ENCODE peak calls at places on chromosomes 7 and 10, in nine cellular contexts. One of them, this sample, is unnamed.
A peak's percentile ranks its signal among the peaks of the same experiment; 100 is the strongest.

GRCh38 chr10:8705415-8705814 is 650.9 kb downstream of the GATA3 start:
- DNase-seq in left lung: no peak
- DNase-seq in stimulated activated CD4-positive, alpha-beta T cell treated with anti-CD3 and anti-CD28 coated beads, Interleukin-12 subunit alpha, Interleukin-12 subunit beta, amount 100 ng/mL, for 24 hours: no peak
- DNase-seq in NCI-H1105 treated with DMSO at 0.1 percent for 48 hours: no peak
- DNase-seq in naive thymus-derived CD8-positive, alpha-beta T cell: no peak
- DNase-seq in heart left ventricle: no peak
- DNase-seq in SW 1271: no peak
- DNase-seq in posterior vena cava: no peak
- DNase-seq in AG09309: no peak
- DNase-seq in this sample: no peak

GRCh38 chr7:36116347-36117200 is 36.5 kb upstream of the EEPD1 start:
- DNase-seq in left lung: no peak
- DNase-seq in stimulated activated CD4-positive, alpha-beta T cell treated with anti-CD3 and anti-CD28 coated beads, Interleukin-12 subunit alpha, Interleukin-12 subunit beta, amount 100 ng/mL, for 24 hours: no peak
- DNase-seq in NCI-H1105 treated with DMSO at 0.1 percent for 48 hours: no peak
- DNase-seq in naive thymus-derived CD8-positive, alpha-beta T cell: no peak
- DNase-seq in heart left ventricle: no peak
- DNase-seq in SW 1271: no peak
- DNase-seq in posterior vena cava: no peak
- DNase-seq in AG09309: no peak
- DNase-seq in this sample: no peak

GRCh38 chr10:11638055-11638698 is 26.7 kb upstream of the USP6NL start:
- DNase-seq in left lung: no peak
- DNase-seq in stimulated activated CD4-positive, alpha-beta T cell treated with anti-CD3 and anti-CD28 coated beads, Interleukin-12 subunit alpha, Interleukin-12 subunit beta, amount 100 ng/mL, for 24 hours: no peak
- DNase-seq in NCI-H1105 treated with DMSO at 0.1 percent for 48 hours: no peak
- DNase-seq in naive thymus-derived CD8-positive, alpha-beta T cell: no peak
- DNase-seq in heart left ventricle: no peak
- DNase-seq in SW 1271: no peak
- DNase-seq in posterior vena cava: no peak
- DNase-seq in AG09309: no peak
- DNase-seq in this sample: no peak

GRCh38 chr7:137925754-137926153 is 76.1 kb downstream of the CREB3L2 start:
- DNase-seq in left lung: no peak
- DNase-seq in stimulated activated CD4-positive, alpha-beta T cell treated with anti-CD3 and anti-CD28 coated beads, Interleukin-12 subunit alpha, Interleukin-12 subunit beta, amount 100 ng/mL, for 24 hours: no peak
- DNase-seq in NCI-H1105 treated with DMSO at 0.1 percent for 48 hours: no peak
- DNase-seq in naive thymus-derived CD8-positive, alpha-beta T cell: no peak
- DNase-seq in heart left ventricle: no peak
- DNase-seq in SW 1271: no peak
- DNase-seq in posterior vena cava: no peak
- DNase-seq in AG09309: no peak
- DNase-seq in this sample: no peak

GRCh38 chr10:125094826-125095225 is 65.5 kb downstream of the CTBP2 start:
- DNase-seq in left lung: no peak
- DNase-seq in stimulated activated CD4-positive, alpha-beta T cell treated with anti-CD3 and anti-CD28 coated beads, Interleukin-12 subunit alpha, Interleukin-12 subunit beta, amount 100 ng/mL, for 24 hours: no peak
- DNase-seq in NCI-H1105 treated with DMSO at 0.1 percent for 48 hours: no peak
- DNase-seq in naive thymus-derived CD8-positive, alpha-beta T cell: no peak
- DNase-seq in heart left ventricle: no peak
- DNase-seq in SW 1271: no peak
- DNase-seq in posterior vena cava: peak; percentile 66
- DNase-seq in AG09309: no peak
- DNase-seq in this sample: no peak

GRCh38 chr10:86820509-86820908 is 64.1 kb downstream of the BMPR1A start:
- DNase-seq in left lung: no peak
- DNase-seq in stimulated activated CD4-positive, alpha-beta T cell treated with anti-CD3 and anti-CD28 coated beads, Interleukin-12 subunit alpha, Interleukin-12 subunit beta, amount 100 ng/mL, for 24 hours: no peak
- DNase-seq in NCI-H1105 treated with DMSO at 0.1 percent for 48 hours: no peak
- DNase-seq in naive thymus-derived CD8-positive, alpha-beta T cell: no peak
- DNase-seq in heart left ventricle: no peak
- DNase-seq in SW 1271: no peak
- DNase-seq in posterior vena cava: no peak
- DNase-seq in AG09309: no peak
- DNase-seq in this sample: no peak

GRCh38 chr10:102546606-102547310 is 43.0 kb downstream of the SUFU start:
- DNase-seq in left lung: no peak
- DNase-seq in stimulated activated CD4-positive, alpha-beta T cell treated with anti-CD3 and anti-CD28 coated beads, Interleukin-12 subunit alpha, Interleukin-12 subunit beta, amount 100 ng/mL, for 24 hours: no peak
- DNase-seq in NCI-H1105 treated with DMSO at 0.1 percent for 48 hours: no peak
- DNase-seq in naive thymus-derived CD8-positive, alpha-beta T cell: no peak
- DNase-seq in heart left ventricle: no peak
- DNase-seq in SW 1271: no peak
- DNase-seq in posterior vena cava: peak; percentile 49
- DNase-seq in AG09309: peak; percentile 24
- DNase-seq in this sample: no peak

GRCh38 chr10:63630085-63630927 is 109.1 kb downstream of the REEP3 start:
- DNase-seq in left lung: peak; percentile 95
- DNase-seq in stimulated activated CD4-positive, alpha-beta T cell treated with anti-CD3 and anti-CD28 coated beads, Interleukin-12 subunit alpha, Interleukin-12 subunit beta, amount 100 ng/mL, for 24 hours: peak; percentile 84
- DNase-seq in NCI-H1105 treated with DMSO at 0.1 percent for 48 hours: peak; percentile 72
- DNase-seq in naive thymus-derived CD8-positive, alpha-beta T cell: peak; percentile 66
- DNase-seq in heart left ventricle: peak; percentile 95
- DNase-seq in SW 1271: peak; percentile 77
- DNase-seq in posterior vena cava: peak; percentile 97
- DNase-seq in AG09309: peak; percentile 71
- DNase-seq in this sample: peak; percentile 57

GRCh38 chr7:32958046-32959025 is 1.1 kb downstream of the FKBP9 start:
- DNase-seq in left lung: no peak
- DNase-seq in stimulated activated CD4-positive, alpha-beta T cell treated with anti-CD3 and anti-CD28 coated beads, Interleukin-12 subunit alpha, Interleukin-12 subunit beta, amount 100 ng/mL, for 24 hours: no peak
- DNase-seq in NCI-H1105 treated with DMSO at 0.1 percent for 48 hours: peak; percentile 22
- DNase-seq in naive thymus-derived CD8-positive, alpha-beta T cell: no peak
- DNase-seq in heart left ventricle: peak; percentile 73
- DNase-seq in SW 1271: no peak
- DNase-seq in posterior vena cava: peak; percentile 88
- DNase-seq in AG09309: no peak
- DNase-seq in this sample: no peak

GRCh38 chr10:119896937-119897336 is 4.4 kb downstream of the SEC23IP start:
- DNase-seq in left lung: no peak
- DNase-seq in stimulated activated CD4-positive, alpha-beta T cell treated with anti-CD3 and anti-CD28 coated beads, Interleukin-12 subunit alpha, Interleukin-12 subunit beta, amount 100 ng/mL, for 24 hours: no peak
- DNase-seq in NCI-H1105 treated with DMSO at 0.1 percent for 48 hours: no peak
- DNase-seq in naive thymus-derived CD8-positive, alpha-beta T cell: no peak
- DNase-seq in heart left ventricle: peak; percentile 70
- DNase-seq in SW 1271: no peak
- DNase-seq in posterior vena cava: no peak
- DNase-seq in AG09309: no peak
- DNase-seq in this sample: no peak

GRCh38 chr10:23075672-23076071 is 19.7 kb upstream of the MSRB2 start:
- DNase-seq in left lung: no peak
- DNase-seq in stimulated activated CD4-positive, alpha-beta T cell treated with anti-CD3 and anti-CD28 coated beads, Interleukin-12 subunit alpha, Interleukin-12 subunit beta, amount 100 ng/mL, for 24 hours: no peak
- DNase-seq in NCI-H1105 treated with DMSO at 0.1 percent for 48 hours: no peak
- DNase-seq in naive thymus-derived CD8-positive, alpha-beta T cell: no peak
- DNase-seq in heart left ventricle: no peak
- DNase-seq in SW 1271: no peak
- DNase-seq in posterior vena cava: no peak
- DNase-seq in AG09309: no peak
- DNase-seq in this sample: no peak

GRCh38 chr7:97499204-97499603 is 232.7 kb upstream of the TAC1 start:
- DNase-seq in left lung: no peak
- DNase-seq in stimulated activated CD4-positive, alpha-beta T cell treated with anti-CD3 and anti-CD28 coated beads, Interleukin-12 subunit alpha, Interleukin-12 subunit beta, amount 100 ng/mL, for 24 hours: no peak
- DNase-seq in NCI-H1105 treated with DMSO at 0.1 percent for 48 hours: peak; percentile 37
- DNase-seq in naive thymus-derived CD8-positive, alpha-beta T cell: no peak
- DNase-seq in heart left ventricle: no peak
- DNase-seq in SW 1271: no peak
- DNase-seq in posterior vena cava: no peak
- DNase-seq in AG09309: no peak
- DNase-seq in this sample: no peak

GRCh38 chr7:129434172-129434845 is at the start of gene STRIP2:
- DNase-seq in left lung: peak; percentile 97
- DNase-seq in stimulated activated CD4-positive, alpha-beta T cell treated with anti-CD3 and anti-CD28 coated beads, Interleukin-12 subunit alpha, Interleukin-12 subunit beta, amount 100 ng/mL, for 24 hours: peak; percentile 96
- DNase-seq in NCI-H1105 treated with DMSO at 0.1 percent for 48 hours: peak; percentile 89
- DNase-seq in naive thymus-derived CD8-positive, alpha-beta T cell: peak; percentile 92
- DNase-seq in heart left ventricle: peak; percentile 94
- DNase-seq in SW 1271: peak; percentile 79
- DNase-seq in posterior vena cava: peak; percentile 95
- DNase-seq in AG09309: no peak
- DNase-seq in this sample: peak; percentile 85

GRCh38 chr7:121300685-121301084 is 28.1 kb upstream of the WNT16 start:
- DNase-seq in left lung: no peak
- DNase-seq in stimulated activated CD4-positive, alpha-beta T cell treated with anti-CD3 and anti-CD28 coated beads, Interleukin-12 subunit alpha, Interleukin-12 subunit beta, amount 100 ng/mL, for 24 hours: no peak
- DNase-seq in NCI-H1105 treated with DMSO at 0.1 percent for 48 hours: no peak
- DNase-seq in naive thymus-derived CD8-positive, alpha-beta T cell: no peak
- DNase-seq in heart left ventricle: no peak
- DNase-seq in SW 1271: no peak
- DNase-seq in posterior vena cava: no peak
- DNase-seq in AG09309: no peak
- DNase-seq in this sample: no peak

GRCh38 chr7:70082026-70082655 is 483.9 kb downstream of the AUTS2 start:
- DNase-seq in left lung: no peak
- DNase-seq in stimulated activated CD4-positive, alpha-beta T cell treated with anti-CD3 and anti-CD28 coated beads, Interleukin-12 subunit alpha, Interleukin-12 subunit beta, amount 100 ng/mL, for 24 hours: no peak
- DNase-seq in NCI-H1105 treated with DMSO at 0.1 percent for 48 hours: no peak
- DNase-seq in naive thymus-derived CD8-positive, alpha-beta T cell: no peak
- DNase-seq in heart left ventricle: no peak
- DNase-seq in SW 1271: no peak
- DNase-seq in posterior vena cava: no peak
- DNase-seq in AG09309: peak; percentile 16
- DNase-seq in this sample: no peak

GRCh38 chr10:132521466-132522102 is 16.0 kb upstream of the INPP5A start:
- DNase-seq in left lung: peak; percentile 61
- DNase-seq in stimulated activated CD4-positive, alpha-beta T cell treated with anti-CD3 and anti-CD28 coated beads, Interleukin-12 subunit alpha, Interleukin-12 subunit beta, amount 100 ng/mL, for 24 hours: no peak
- DNase-seq in NCI-H1105 treated with DMSO at 0.1 percent for 48 hours: no peak
- DNase-seq in naive thymus-derived CD8-positive, alpha-beta T cell: no peak
- DNase-seq in heart left ventricle: peak; percentile 11
- DNase-seq in SW 1271: no peak
- DNase-seq in posterior vena cava: peak; percentile 74
- DNase-seq in AG09309: no peak
- DNase-seq in this sample: no peak

GRCh38 chr7:96349572-96349971 is 27.7 kb upstream of the SLC25A13 start:
- DNase-seq in left lung: no peak
- DNase-seq in stimulated activated CD4-positive, alpha-beta T cell treated with anti-CD3 and anti-CD28 coated beads, Interleukin-12 subunit alpha, Interleukin-12 subunit beta, amount 100 ng/mL, for 24 hours: no peak
- DNase-seq in NCI-H1105 treated with DMSO at 0.1 percent for 48 hours: no peak
- DNase-seq in naive thymus-derived CD8-positive, alpha-beta T cell: no peak
- DNase-seq in heart left ventricle: no peak
- DNase-seq in SW 1271: no peak
- DNase-seq in posterior vena cava: no peak
- DNase-seq in AG09309: no peak
- DNase-seq in this sample: no peak

GRCh38 chr10:132187421-132188138 is 832 bp downstream of the DPYSL4 start:
- DNase-seq in left lung: peak; percentile 69
- DNase-seq in stimulated activated CD4-positive, alpha-beta T cell treated with anti-CD3 and anti-CD28 coated beads, Interleukin-12 subunit alpha, Interleukin-12 subunit beta, amount 100 ng/mL, for 24 hours: no peak
- DNase-seq in NCI-H1105 treated with DMSO at 0.1 percent for 48 hours: no peak
- DNase-seq in naive thymus-derived CD8-positive, alpha-beta T cell: no peak
- DNase-seq in heart left ventricle: no peak
- DNase-seq in SW 1271: no peak
- DNase-seq in posterior vena cava: no peak
- DNase-seq in AG09309: no peak
- DNase-seq in this sample: no peak

GRCh38 chr7:63067897-63068585 is 930.6 kb upstream of the ZNF722 start:
- DNase-seq in left lung: no peak
- DNase-seq in stimulated activated CD4-positive, alpha-beta T cell treated with anti-CD3 and anti-CD28 coated beads, Interleukin-12 subunit alpha, Interleukin-12 subunit beta, amount 100 ng/mL, for 24 hours: no peak
- DNase-seq in NCI-H1105 treated with DMSO at 0.1 percent for 48 hours: peak; percentile 88
- DNase-seq in naive thymus-derived CD8-positive, alpha-beta T cell: no peak
- DNase-seq in heart left ventricle: peak; percentile 15
- DNase-seq in SW 1271: no peak
- DNase-seq in posterior vena cava: no peak
- DNase-seq in AG09309: no peak
- DNase-seq in this sample: no peak

GRCh38 chr7:157689269-157690057 is 352.7 kb downstream of the DNAJB6 start:
- DNase-seq in left lung: peak; percentile 63
- DNase-seq in stimulated activated CD4-positive, alpha-beta T cell treated with anti-CD3 and anti-CD28 coated beads, Interleukin-12 subunit alpha, Interleukin-12 subunit beta, amount 100 ng/mL, for 24 hours: no peak
- DNase-seq in NCI-H1105 treated with DMSO at 0.1 percent for 48 hours: no peak
- DNase-seq in naive thymus-derived CD8-positive, alpha-beta T cell: no peak
- DNase-seq in heart left ventricle: no peak
- DNase-seq in SW 1271: no peak
- DNase-seq in posterior vena cava: peak; percentile 58
- DNase-seq in AG09309: no peak
- DNase-seq in this sample: no peak

GRCh38 chr7:90655566-90655965 is 59.4 kb downstream of the CDK14 start:
- DNase-seq in left lung: no peak
- DNase-seq in stimulated activated CD4-positive, alpha-beta T cell treated with anti-CD3 and anti-CD28 coated beads, Interleukin-12 subunit alpha, Interleukin-12 subunit beta, amount 100 ng/mL, for 24 hours: no peak
- DNase-seq in NCI-H1105 treated with DMSO at 0.1 percent for 48 hours: no peak
- DNase-seq in naive thymus-derived CD8-positive, alpha-beta T cell: no peak
- DNase-seq in heart left ventricle: no peak
- DNase-seq in SW 1271: no peak
- DNase-seq in posterior vena cava: no peak
- DNase-seq in AG09309: peak; percentile 70
- DNase-seq in this sample: no peak

GRCh38 chr7:36904101-36904500 is 179.8 kb upstream of the AOAH start:
- DNase-seq in left lung: no peak
- DNase-seq in stimulated activated CD4-positive, alpha-beta T cell treated with anti-CD3 and anti-CD28 coated beads, Interleukin-12 subunit alpha, Interleukin-12 subunit beta, amount 100 ng/mL, for 24 hours: no peak
- DNase-seq in NCI-H1105 treated with DMSO at 0.1 percent for 48 hours: no peak
- DNase-seq in naive thymus-derived CD8-positive, alpha-beta T cell: no peak
- DNase-seq in heart left ventricle: no peak
- DNase-seq in SW 1271: no peak
- DNase-seq in posterior vena cava: no peak
- DNase-seq in AG09309: no peak
- DNase-seq in this sample: no peak

GRCh38 chr7:30799206-30799975 is 28.2 kb downstream of the MINDY4 start:
- DNase-seq in left lung: no peak
- DNase-seq in stimulated activated CD4-positive, alpha-beta T cell treated with anti-CD3 and anti-CD28 coated beads, Interleukin-12 subunit alpha, Interleukin-12 subunit beta, amount 100 ng/mL, for 24 hours: no peak
- DNase-seq in NCI-H1105 treated with DMSO at 0.1 percent for 48 hours: no peak
- DNase-seq in naive thymus-derived CD8-positive, alpha-beta T cell: no peak
- DNase-seq in heart left ventricle: peak; percentile 43
- DNase-seq in SW 1271: no peak
- DNase-seq in posterior vena cava: peak; percentile 89
- DNase-seq in AG09309: peak; percentile 81
- DNase-seq in this sample: no peak

GRCh38 chr10:35916791-35917190 is 274.7 kb upstream of the FZD8 start:
- DNase-seq in left lung: no peak
- DNase-seq in stimulated activated CD4-positive, alpha-beta T cell treated with anti-CD3 and anti-CD28 coated beads, Interleukin-12 subunit alpha, Interleukin-12 subunit beta, amount 100 ng/mL, for 24 hours: no peak
- DNase-seq in NCI-H1105 treated with DMSO at 0.1 percent for 48 hours: no peak
- DNase-seq in naive thymus-derived CD8-positive, alpha-beta T cell: no peak
- DNase-seq in heart left ventricle: no peak
- DNase-seq in SW 1271: no peak
- DNase-seq in posterior vena cava: no peak
- DNase-seq in AG09309: no peak
- DNase-seq in this sample: no peak

GRCh38 chr10:101214446-101215396 is 14.5 kb downstream of the LBX1 start:
- DNase-seq in left lung: peak; percentile 86
- DNase-seq in stimulated activated CD4-positive, alpha-beta T cell treated with anti-CD3 and anti-CD28 coated beads, Interleukin-12 subunit alpha, Interleukin-12 subunit beta, amount 100 ng/mL, for 24 hours: peak; percentile 74
- DNase-seq in NCI-H1105 treated with DMSO at 0.1 percent for 48 hours: peak; percentile 72
- DNase-seq in naive thymus-derived CD8-positive, alpha-beta T cell: peak; percentile 77
- DNase-seq in heart left ventricle: peak; percentile 45
- DNase-seq in SW 1271: no peak
- DNase-seq in posterior vena cava: peak; percentile 92
- DNase-seq in AG09309: no peak
- DNase-seq in this sample: peak; percentile 72

This sample was measured in activated CD8-positive, alpha-beta memory T cell treated with anti-CD3 and anti-CD28 coated beads for 48 hours.